ENCODE peak calls at places on chromosomes 4 and X, in ten cellular contexts. Y, T, B, U, X, C, N, Q, G and I are unnamed samples.

GRCh38 chr4:54232151-54232688 is 3.1 kb downstream of the PDGFRA start:
- DNase-seq in Y (peak), T (no peak), B (peak), U (no peak), X (no peak), C (no peak), N (no peak), Q (no peak), G (no peak), I (no peak)

GRCh38 chrX:151753313-151754041 is 18.9 kb downstream of the CNGA2 start:
- DNase-seq in Y (peak), T (no peak), B (peak), U (peak), X (peak), C (peak), N (no peak), Q (peak), G (peak), I (peak)

GRCh38 chrX:149950681-149951080 is 12.4 kb upstream of the EOLA2 start:
- DNase-seq in Y (peak), T (no peak), B (no peak), U (no peak), X (no peak), C (peak), N (no peak), Q (no peak), G (peak), I (peak)

GRCh38 chrX:86946569-86946968 is 571.0 kb upstream of the KLHL4 start:
- DNase-seq in Y (peak), T (no peak), B (no peak), U (no peak), X (no peak), C (peak), N (no peak), Q (peak), G (no peak), I (peak)

GRCh38 chr4:88143504-88143903 is 14.9 kb downstream of the ABCG2 start:
- DNase-seq in Y (peak), T (no peak), B (no peak), U (no peak), X (no peak), C (no peak), N (no peak), Q (no peak), G (no peak), I (no peak)

GRCh38 chr4:75907956-75908355 is 5.7 kb upstream of the PPEF2 start:
- DNase-seq in Y (peak), T (no peak), B (no peak), U (no peak), X (no peak), C (no peak), N (no peak), Q (no peak), G (no peak), I (peak)

GRCh38 chr4:147094228-147094627 is 148.6 kb upstream of the TTC29 start:
- DNase-seq in Y (no peak), T (no peak), B (no peak), U (no peak), X (no peak), C (no peak), N (no peak), Q (no peak), G (no peak), I (no peak)

GRCh38 chrX:47097018-47097417 is 18.8 kb downstream of the RGN start:
- DNase-seq in Y (no peak), T (no peak), B (no peak), U (no peak), X (no peak), C (no peak), N (no peak), Q (no peak), G (no peak), I (no peak)

GRCh38 chrX:97200454-97200853 is 316.7 kb downstream of the RPA4 start:
- DNase-seq in Y (no peak), T (no peak), B (no peak), U (no peak), X (no peak), C (no peak), N (no peak), Q (no peak), G (no peak), I (no peak)

GRCh38 chr4:133147922-133148689 is 988 bp upstream of the PCDH10 start:
- DNase-seq in Y (peak), T (no peak), B (no peak), U (no peak), X (no peak), C (no peak), N (no peak), Q (no peak), G (no peak), I (no peak)

GRCh38 chr4:188439641-188440311 is 300.5 kb downstream of the TRIML1 start:
- DNase-seq in Y (no peak), T (no peak), B (no peak), U (no peak), X (peak), C (peak), N (no peak), Q (peak), G (peak), I (no peak)

GRCh38 chr4:5827108-5828004 is 65.5 kb downstream of the CRMP1 start:
- DNase-seq in Y (peak), T (no peak), B (no peak), U (no peak), X (no peak), C (no peak), N (no peak), Q (no peak), G (no peak), I (peak)

GRCh38 chrX:124216396-124217124 is 115.9 kb upstream of the TEX13D start:
- DNase-seq in Y (no peak), T (no peak), B (no peak), U (no peak), X (no peak), C (no peak), N (no peak), Q (no peak), G (no peak), I (peak)

GRCh38 chrX:24146283-24146865 is 3.2 kb upstream of the ZFX start:
- DNase-seq in Y (peak), T (no peak), B (no peak), U (no peak), X (no peak), C (no peak), N (no peak), Q (no peak), G (no peak), I (no peak)

GRCh38 chrX:153628665-153629064 is 18.3 kb upstream of the DUSP9 start:
- DNase-seq in Y (no peak), T (no peak), B (no peak), U (no peak), X (no peak), C (no peak), N (no peak), Q (no peak), G (no peak), I (no peak)

GRCh38 chr4:47915378-47915777 is 995 bp upstream of the NFXL1 start:
- DNase-seq in Y (no peak), T (no peak), B (no peak), U (no peak), X (no peak), C (no peak), N (no peak), Q (no peak), G (no peak), I (peak)

GRCh38 chrX:153723351-153724251 is 586 bp downstream of the BCAP31 start:
- DNase-seq in Y (peak), T (peak), B (peak), U (peak), X (no peak), C (peak), N (peak), Q (peak), G (peak), I (peak)

GRCh38 chr4:111991797-111992196 is 153.5 kb upstream of the FAM241A start:
- DNase-seq in Y (peak), T (no peak), B (no peak), U (no peak), X (no peak), C (no peak), N (no peak), Q (no peak), G (no peak), I (peak)

GRCh38 chrX:124931241-124931640 is 388.4 kb upstream of the TEX13C start:
- DNase-seq in Y (no peak), T (no peak), B (no peak), U (no peak), X (no peak), C (no peak), N (no peak), Q (no peak), G (no peak), I (no peak)

GRCh38 chr4:156977435-156978160 is 6.0 kb upstream of the PDGFC start:
- DNase-seq in Y (peak), T (no peak), B (no peak), U (no peak), X (no peak), C (no peak), N (no peak), Q (no peak), G (no peak), I (no peak)

GRCh38 chrX:136318895-136319597 is 18.3 kb downstream of the ADGRG4 start:
- DNase-seq in Y (no peak), T (no peak), B (no peak), U (no peak), X (no peak), C (peak), N (no peak), Q (no peak), G (no peak), I (no peak)

GRCh38 chr4:83251074-83251835 is 33.3 kb downstream of the COQ2 start:
- DNase-seq in Y (no peak), T (no peak), B (no peak), U (no peak), X (no peak), C (no peak), N (no peak), Q (no peak), G (no peak), I (peak)

GRCh38 chr4:7717946-7718490 is 221.6 kb downstream of the AFAP1 start:
- DNase-seq in Y (no peak), T (no peak), B (no peak), U (no peak), X (no peak), C (no peak), N (no peak), Q (no peak), G (no peak), I (no peak)

GRCh38 chrX:39398973-39399268 is 597.7 kb downstream of the MID1IP1 start:
- DNase-seq in Y (no peak), T (no peak), B (no peak), U (no peak), X (peak), C (no peak), N (no peak), Q (no peak), G (no peak), I (no peak)

GRCh38 chrX:16946971-16947562 is 609 bp downstream of the REPS2 start:
- DNase-seq in Y (no peak), T (no peak), B (peak), U (peak), X (peak), C (peak), N (peak), Q (peak), G (no peak), I (no peak)

GRCh38 chr4:45063166-45063565 is 336.8 kb upstream of the GNPDA2 start:
- DNase-seq in Y (no peak), T (no peak), B (no peak), U (no peak), X (no peak), C (no peak), N (no peak), Q (no peak), G (no peak), I (no peak)

GRCh38 chr4:7630559-7631287 is 196.0 kb upstream of the PSAPL1 start:
- DNase-seq in Y (peak), T (no peak), B (no peak), U (no peak), X (peak), C (peak), N (no peak), Q (no peak), G (peak), I (no peak)

GRCh38 chr4:78666830-78667258 is 109.3 kb upstream of the BMP2K start:
- DNase-seq in Y (no peak), T (no peak), B (no peak), U (no peak), X (no peak), C (no peak), N (no peak), Q (no peak), G (no peak), I (peak)

GRCh38 chrX:24276011-24276410 is 37.9 kb downstream of the SUPT20HL2 start:
- DNase-seq in Y (no peak), T (no peak), B (no peak), U (no peak), X (no peak), C (no peak), N (no peak), Q (no peak), G (no peak), I (peak)

GRCh38 chr4:13584481-13584880 is 40.2 kb upstream of the NKX3-2 start:
- DNase-seq in Y (no peak), T (no peak), B (no peak), U (no peak), X (no peak), C (no peak), N (no peak), Q (no peak), G (no peak), I (no peak)

GRCh38 chr4:61648264-61648663 is 448.1 kb downstream of the ADGRL3 start:
- DNase-seq in Y (no peak), T (no peak), B (no peak), U (no peak), X (no peak), C (no peak), N (no peak), Q (no peak), G (no peak), I (no peak)

GRCh38 chr4:89161841-89162240 is 50.5 kb downstream of the TIGD2 start:
- DNase-seq in Y (peak), T (no peak), B (no peak), U (no peak), X (no peak), C (no peak), N (no peak), Q (no peak), G (no peak), I (no peak)

GRCh38 chr4:108972613-108973283 is 209.9 kb upstream of the ETNPPL start:
- DNase-seq in Y (no peak), T (no peak), B (no peak), U (no peak), X (no peak), C (no peak), N (no peak), Q (no peak), G (no peak), I (peak)